ENCODE peak calls at places on chromosomes 4 and X, in four cellular contexts. K is activated CD8-positive, alpha-beta T cell treated with anti-CD3 and anti-CD28 coated beads for 36 hours; L is tibial nerve; M is left ventricle myocardium inferior. Y is an unnamed sample.

GRCh38 chrX:43557792-43558191 is 98.3 kb upstream of the MAOA start:
- DNase-seq in K (peak; percentile 74), M (peak; percentile 21), L (peak; percentile 19), Y (peak; percentile 22)

GRCh38 chrX:1593286-1594271 is 2.2 kb downstream of the AKAP17A start:
- DNase-seq in M (no peak), K (no peak), L (no peak), Y (peak; percentile 13)

GRCh38 chr4:70177117-70177516 is 18.4 kb upstream of the ODAM start:
- DNase-seq in K (no peak), M (no peak), L (no peak), Y (no peak)

GRCh38 chrX:110561036-110561435 is 202.4 kb downstream of the RTL9 start:
- DNase-seq in K (no peak), L (no peak), M (no peak), Y (no peak)

GRCh38 chr4:122632396-122633143 is 11.7 kb upstream of the IL21 start:
- DNase-seq in M (no peak), L (no peak), K (peak; percentile 9), Y (no peak)

GRCh38 chr4:184934184-184934583 is 84.1 kb upstream of the HELT start:
- DNase-seq in M (no peak), K (no peak), L (no peak), Y (no peak)

GRCh38 chr4:56981795-56982201 is 3.1 kb downstream of the POLR2B start:
- DNase-seq in K (no peak), M (no peak), L (no peak), Y (no peak)

GRCh38 chr4:77430847-77431246 is 174.8 kb upstream of the CXCL13 start:
- DNase-seq in K (no peak), M (no peak), L (no peak), Y (no peak)

GRCh38 chrX:39953879-39954278 is 143.9 kb downstream of the BCOR start:
- DNase-seq in K (no peak), L (peak; percentile 66), M (peak; percentile 72), Y (no peak)

GRCh38 chrX:138711399-138712347 is at the start of gene FGF13:
- DNase-seq in L (no peak), M (peak; percentile 10), K (peak; percentile 3), Y (no peak)

GRCh38 chrX:29257516-29257915 is 670.3 kb downstream of the IL1RAPL1 start:
- DNase-seq in K (no peak), L (no peak), M (no peak), Y (no peak)

GRCh38 chrX:140664939-140665338 is 44.6 kb upstream of the LINC00632 start:
- DNase-seq in L (no peak), K (no peak), M (no peak), Y (no peak)
- TF ChIP-seq CTCF in L (peak; percentile 13), K (peak; percentile 13), M (peak; percentile 43), Y (no peak)

GRCh38 chrX:105703876-105704275 is 118.5 kb upstream of the NRK start:
- DNase-seq in L (no peak), K (no peak), M (no peak), Y (no peak)

GRCh38 chrX:105698386-105698785 is 124.0 kb upstream of the NRK start:
- DNase-seq in K (no peak), L (no peak), M (no peak), Y (no peak)

GRCh38 chrX:105700316-105700715 is 122.0 kb upstream of the NRK start:
- DNase-seq in M (no peak), K (no peak), L (no peak), Y (no peak)

GRCh38 chrX:105706041-105706440 is 116.3 kb upstream of the NRK start:
- DNase-seq in K (no peak), L (no peak), M (no peak), Y (no peak)

DNA sequence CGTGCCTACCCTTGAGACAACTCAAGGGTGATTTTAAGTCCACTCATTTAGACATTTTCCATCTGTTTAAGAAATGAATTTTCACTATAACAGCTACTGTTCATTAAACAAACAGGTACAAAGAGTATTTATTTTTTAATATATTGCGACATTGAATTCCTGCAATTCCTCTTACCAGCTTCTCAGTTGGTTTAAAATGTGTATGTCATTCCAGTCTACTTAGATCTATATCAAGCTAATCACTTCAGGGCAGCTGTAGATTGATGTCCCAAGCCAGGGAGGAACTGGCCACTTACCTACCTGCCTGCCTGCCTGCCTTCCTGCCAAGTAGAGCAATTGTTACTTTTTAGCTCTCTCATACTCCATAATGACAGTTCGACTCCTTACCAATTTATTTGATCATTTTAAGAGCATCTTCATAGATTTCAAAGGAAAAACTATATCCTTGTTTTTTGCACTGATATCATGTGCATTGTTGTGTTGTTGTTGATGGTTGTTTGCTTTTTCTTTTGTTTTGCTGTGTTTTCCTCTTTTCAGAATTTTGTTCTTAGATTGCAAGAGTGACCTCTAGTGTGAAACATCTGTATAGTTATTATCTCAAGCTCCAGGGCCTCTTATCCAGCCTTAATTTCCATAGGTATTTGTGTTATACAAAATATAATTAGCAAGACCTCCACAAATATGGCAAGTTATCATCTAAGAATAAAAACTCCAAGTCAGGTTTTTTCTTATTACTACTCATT is 120.9 kb upstream of the NRK start:
- DNase-seq in M (no peak), K (no peak), L (no peak), Y (no peak)
- TF ChIP-seq CTCF in M (peak; percentile 40), K (no peak), L (no peak), Y (no peak)

GRCh38 chr4:104064650-104065577 is 345.1 kb upstream of the TACR3 start:
- DNase-seq in M (peak; percentile 15), L (peak; percentile 14), K (peak; percentile 30), Y (no peak)
- TF ChIP-seq CTCF in M (peak; percentile 61), L (peak; percentile 30), K (no peak), Y (no peak)

GRCh38 chr4:78588894-78589545 is 37.5 kb downstream of the ANXA3 start:
- DNase-seq in L (no peak), M (no peak), K (no peak), Y (no peak)
- TF ChIP-seq CTCF in L (no peak), M (no peak), K (no peak), Y (no peak)

GRCh38 chr4:29131304-29131703 is 1588.9 kb upstream of the PCDH7 start:
- DNase-seq in K (no peak), L (no peak), M (no peak), Y (no peak)
- TF ChIP-seq CTCF in K (no peak), L (no peak), M (peak; percentile 27), Y (no peak)

DNA sequence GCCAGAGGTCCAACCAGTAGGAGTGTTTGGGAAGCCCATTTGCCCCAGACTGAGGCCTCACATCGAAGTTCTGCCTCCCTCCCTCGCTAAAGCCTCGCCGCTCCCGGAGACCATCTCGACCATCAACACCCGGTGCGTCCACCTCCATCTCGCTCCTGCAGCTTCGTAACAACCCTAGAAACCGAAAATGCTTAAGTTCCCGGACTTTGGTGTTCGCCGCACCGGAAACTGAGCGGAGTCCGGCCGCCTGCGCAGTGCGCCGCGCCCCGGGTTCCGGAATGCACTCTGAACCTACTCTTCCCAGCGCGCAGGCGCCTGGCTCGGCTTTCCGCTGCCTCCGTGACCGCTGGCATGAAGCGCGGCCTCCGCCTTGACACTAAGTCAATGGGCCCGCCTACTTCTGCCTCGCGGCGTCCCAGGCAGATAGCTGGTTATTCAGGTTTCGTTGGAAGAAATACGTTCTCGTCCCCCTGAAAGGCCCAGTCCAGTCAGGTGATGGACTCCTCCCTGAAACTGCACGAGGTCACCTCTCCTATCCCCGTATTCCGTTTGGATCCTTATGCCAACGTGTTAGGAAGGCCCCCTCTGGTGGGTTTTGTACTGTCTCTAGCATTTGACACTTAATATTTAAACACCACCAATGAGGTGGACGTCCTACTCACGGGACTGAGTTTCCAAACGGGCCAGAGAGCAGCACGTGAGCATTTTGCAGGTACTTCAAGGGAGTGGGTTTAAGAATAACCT is 21.4 kb downstream of the FABP2 start:
- DNase-seq in M (peak; percentile 95), K (peak; percentile 96), L (peak; percentile 83), Y (peak; percentile 89)
- TF ChIP-seq CTCF in M (no peak), K (no peak), L (peak; percentile 20), Y (no peak)

DNA sequence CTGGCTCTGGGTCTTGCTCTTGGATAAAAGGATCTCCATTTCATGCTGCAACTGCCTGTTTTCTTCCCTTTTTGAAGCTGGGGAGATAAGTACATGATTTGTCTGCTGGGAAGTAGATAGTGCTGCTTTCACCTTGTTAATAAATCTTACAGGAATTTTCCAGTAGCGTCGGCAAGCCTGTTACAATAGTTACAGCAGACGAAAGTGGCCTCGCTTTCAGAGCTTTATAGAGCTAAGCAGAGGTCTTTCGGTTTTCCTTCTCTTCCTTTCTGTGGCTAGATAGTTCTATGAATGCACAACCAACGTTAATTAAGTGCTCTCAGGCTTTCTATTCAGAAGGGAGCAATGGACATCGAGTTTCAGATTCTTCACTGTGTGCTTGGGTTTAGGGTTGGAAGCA is 237.7 kb downstream of the ARHGAP10 start:
- DNase-seq in M (no peak), L (no peak), K (no peak), Y (no peak)
- TF ChIP-seq CTCF in M (no peak), L (no peak), K (no peak), Y (no peak)